ENCODE peak calls at places on chromosomes 2 and 18, in ten cellular contexts. X is CD8-positive, alpha-beta T cell; A is hepatocyte; Z is HL-60; H is adrenal gland; G is brain microvascular endothelial cell; M is MM.1S; S is K562; P is prostate gland; U is fibroblast of lung. K is an unnamed sample.

GRCh38 chr2:41735446-41735845 is 312.4 kb upstream of the PKDCC start:
- DNase-seq in X (no peak), A (no peak), Z (no peak), H (no peak), G (no peak), M (no peak), S (no peak), P (no peak), U (no peak), K (no peak)

GRCh38 chr2:179275280-179276013 is 10.8 kb upstream of the SESTD1 start:
- DNase-seq in X (no peak), A (peak), Z (no peak), H (no peak), G (no peak), M (no peak), S (no peak), P (no peak), U (peak), K (no peak)

GRCh38 chr2:43224131-43224570 is 2.3 kb downstream of the ZFP36L2 start:
- DNase-seq in X (peak), A (peak), Z (peak), H (peak), G (peak), M (peak), S (no peak), P (peak), U (peak), K (no peak)

GRCh38 chr2:151205601-151206000 is 56.1 kb downstream of the RBM43 start:
- DNase-seq in X (no peak), A (no peak), Z (no peak), H (no peak), G (no peak), M (no peak), S (no peak), P (no peak), U (no peak), K (no peak)

GRCh38 chr2:176009445-176009844 is 7.4 kb upstream of the LNPK start:
- DNase-seq in X (no peak), A (no peak), Z (no peak), H (no peak), G (no peak), M (no peak), S (no peak), P (no peak), U (no peak), K (no peak)

GRCh38 chr2:170375192-170375591 is 197.2 kb downstream of the MYO3B start:
- DNase-seq in X (no peak), A (no peak), Z (no peak), H (no peak), G (no peak), M (no peak), S (no peak), P (peak), U (no peak), K (peak)

GRCh38 chr2:205877501-205877900 is 195.2 kb downstream of the NRP2 start:
- DNase-seq in X (no peak), A (no peak), Z (no peak), H (no peak), G (no peak), M (no peak), S (no peak), P (no peak), U (no peak), K (no peak)

GRCh38 chr2:239467281-239467955 is 66.6 kb upstream of the HDAC4 start:
- DNase-seq in X (no peak), A (no peak), Z (no peak), H (no peak), G (no peak), M (no peak), S (no peak), P (no peak), U (no peak), K (no peak)

GRCh38 chr2:201969241-201969937 is 64.3 kb upstream of the FZD7 start:
- DNase-seq in X (no peak), A (no peak), Z (peak), H (no peak), G (no peak), M (no peak), S (no peak), P (no peak), U (no peak), K (no peak)

GRCh38 chr18:79677221-79677620 is 2.4 kb upstream of the CTDP1 start:
- DNase-seq in X (no peak), A (no peak), Z (no peak), H (no peak), G (no peak), M (no peak), S (no peak), P (no peak), U (no peak), K (no peak)

GRCh38 chr2:233349005-233349998 is 5.0 kb upstream of the DGKD start:
- DNase-seq in X (no peak), A (peak), Z (peak), H (peak), G (no peak), M (peak), S (no peak), P (no peak), U (peak), K (no peak)

GRCh38 chr2:182636694-182637093 is 79.4 kb upstream of the DNAJC10 start:
- DNase-seq in X (no peak), A (no peak), Z (no peak), H (no peak), G (no peak), M (no peak), S (no peak), P (no peak), U (no peak), K (no peak)

GRCh38 chr2:172085460-172086159 is at the start of gene DLX1:
- DNase-seq in X (no peak), A (no peak), Z (no peak), H (no peak), G (no peak), M (no peak), S (peak), P (no peak), U (no peak), K (no peak)

GRCh38 chr2:144749188-144749587 is 229.3 kb upstream of the ZEB2 start:
- DNase-seq in X (no peak), A (no peak), Z (no peak), H (no peak), G (no peak), M (no peak), S (no peak), P (no peak), U (no peak), K (no peak)

DNA sequence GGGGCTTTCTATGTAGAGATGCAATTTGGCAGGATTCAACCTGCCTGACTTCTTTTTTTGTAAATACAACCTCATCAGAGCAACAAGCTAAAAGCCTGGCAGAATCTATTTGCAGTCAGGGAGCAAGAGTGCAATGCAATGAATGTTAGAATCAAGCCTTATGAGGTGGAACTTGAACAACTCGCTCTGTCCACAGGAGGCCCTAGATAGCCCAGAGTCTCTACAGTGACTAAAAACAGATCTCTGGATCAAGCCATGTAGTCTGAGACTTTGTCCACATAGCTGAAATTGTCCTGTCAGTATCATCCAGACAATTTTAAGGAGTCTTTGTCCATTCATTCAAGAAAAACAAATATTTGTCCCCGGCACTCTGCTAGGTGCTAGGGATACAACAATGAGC is 32.1 kb upstream of the CDK5R2 start:
- DNase-seq in X (no peak), A (no peak), Z (no peak), H (no peak), G (no peak), M (no peak), S (no peak), P (no peak), U (no peak), K (no peak)
- TF ChIP-seq CTCF in X (no peak), A (no peak), Z (no peak), H (no peak), G (no peak), M (no peak), S (no peak), P (no peak), U (no peak), K (no peak)

DNA sequence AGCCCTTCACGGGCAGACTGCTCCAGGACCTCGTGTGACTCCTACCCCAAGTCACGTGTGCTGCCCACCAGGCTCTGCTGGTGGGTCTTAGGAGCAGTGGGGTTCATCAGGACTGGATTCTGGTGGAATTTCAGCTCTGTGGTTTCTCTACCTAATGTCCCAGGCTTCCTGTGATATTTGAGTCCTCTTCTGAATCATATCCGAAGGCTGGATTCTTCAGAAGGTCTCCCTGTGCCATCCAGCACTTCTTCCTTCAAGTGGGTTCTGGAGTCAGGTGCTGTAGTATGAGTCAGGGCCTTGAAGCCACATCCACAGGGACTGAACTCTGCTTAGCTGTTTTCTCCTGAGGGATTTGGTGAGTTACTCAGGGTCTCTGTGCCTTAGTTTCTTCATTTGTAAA is 850.2 kb upstream of the CELF4 start:
- DNase-seq in X (no peak), A (no peak), Z (no peak), H (no peak), G (no peak), M (no peak), S (no peak), P (no peak), U (no peak), K (no peak)
- H3K27ac ChIP-seq in X (no peak), A (no peak), Z (no peak), H (no peak), G (no peak), M (no peak), S (no peak), P (no peak), U (no peak), K (no peak)

DNA sequence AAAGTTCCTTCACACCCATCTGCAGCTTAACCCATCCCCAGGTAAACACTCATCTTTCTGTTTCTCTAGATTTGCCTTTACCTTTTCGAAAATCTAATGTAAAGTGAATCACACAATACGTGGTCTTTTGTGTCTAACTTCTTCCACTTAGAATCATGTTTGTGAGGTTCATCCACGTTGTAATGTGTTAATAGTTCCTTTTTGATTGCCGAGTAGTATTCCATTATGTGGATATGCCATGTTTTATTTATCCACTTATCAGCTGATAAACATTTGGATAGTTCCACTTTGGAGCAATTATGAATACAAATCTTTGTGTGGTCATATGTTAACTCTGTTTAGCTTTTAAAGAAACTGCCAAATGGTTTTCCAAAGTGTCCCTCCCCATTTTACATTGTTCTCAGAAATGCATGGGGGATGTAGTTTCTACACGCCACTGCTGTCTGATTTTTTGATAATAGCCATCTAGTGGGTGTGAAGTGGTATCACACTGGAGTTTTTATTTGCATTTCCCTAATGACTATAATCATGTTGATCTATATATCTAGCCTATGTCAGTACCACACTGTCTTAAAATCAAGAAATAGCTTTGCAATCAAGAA is 22.3 kb downstream of the PECR start:
- DNase-seq in X (no peak), A (no peak), Z (no peak), H (no peak), G (no peak), M (peak), S (peak), P (no peak), U (no peak), K (no peak)
- TF ChIP-seq CTCF in X (peak), A (no peak), Z (peak), H (no peak), G (peak), M (peak), S (no peak), P (no peak), U (no peak), K (no peak)

GRCh38 chr2:106990307-106990706 is 104.3 kb upstream of the ST6GAL2 start:
- DNase-seq in X (no peak), A (no peak), Z (no peak), H (no peak), G (peak), M (no peak), S (no peak), P (no peak), U (peak), K (no peak)

GRCh38 chr2:106991866-106992265 is 105.9 kb upstream of the ST6GAL2 start:
- DNase-seq in X (no peak), A (no peak), Z (no peak), H (no peak), G (no peak), M (no peak), S (no peak), P (no peak), U (no peak), K (no peak)

GRCh38 chr2:106997204-106997603 is 111.2 kb upstream of the ST6GAL2 start:
- DNase-seq in X (no peak), A (no peak), Z (no peak), H (no peak), G (no peak), M (no peak), S (no peak), P (no peak), U (no peak), K (no peak)

GRCh38 chr2:106996136-106996769 is 110.3 kb upstream of the ST6GAL2 start:
- DNase-seq in X (no peak), A (no peak), Z (no peak), H (no peak), G (no peak), M (no peak), S (no peak), P (no peak), U (no peak), K (no peak)

DNA sequence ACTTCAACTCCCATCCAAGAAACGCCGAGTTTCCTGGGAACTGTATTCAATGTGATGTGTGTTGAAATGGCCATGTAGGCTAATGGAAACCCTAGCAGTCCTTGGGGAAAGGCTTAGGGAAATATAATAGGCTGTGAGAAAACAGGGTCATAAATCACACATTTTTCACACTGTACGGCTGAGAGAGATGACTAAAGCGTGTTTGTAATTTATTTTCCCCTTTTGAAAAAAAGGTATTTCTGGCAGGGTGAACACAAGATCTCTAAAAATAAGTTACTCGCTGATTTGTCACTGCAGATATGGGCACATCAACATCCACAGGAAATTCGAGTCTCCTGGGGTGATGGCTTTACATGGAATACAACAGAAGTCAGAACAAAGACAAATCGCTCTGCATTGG is 109.6 kb upstream of the ST6GAL2 start:
- DNase-seq in X (no peak), A (no peak), Z (no peak), H (no peak), G (peak), M (no peak), S (no peak), P (no peak), U (peak), K (no peak)
- H3K27ac ChIP-seq in X (no peak), A (no peak), Z (no peak), H (no peak), G (no peak), M (no peak), S (no peak), P (no peak), U (no peak), K (no peak)

GRCh38 chr2:181240844-181241243 is 216.3 kb upstream of the ITGA4 start:
- DNase-seq in X (no peak), A (no peak), Z (no peak), H (no peak), G (no peak), M (no peak), S (no peak), P (no peak), U (no peak), K (no peak)

GRCh38 chr2:181235683-181236459 is 221.3 kb upstream of the ITGA4 start:
- DNase-seq in X (no peak), A (no peak), Z (no peak), H (no peak), G (no peak), M (peak), S (no peak), P (no peak), U (no peak), K (no peak)

GRCh38 chr2:181243319-181243718 is 213.9 kb upstream of the ITGA4 start:
- DNase-seq in X (no peak), A (no peak), Z (no peak), H (no peak), G (no peak), M (no peak), S (no peak), P (no peak), U (no peak), K (no peak)

GRCh38 chr2:181241366-181241765 is 215.8 kb upstream of the ITGA4 start:
- DNase-seq in X (no peak), A (no peak), Z (no peak), H (no peak), G (no peak), M (no peak), S (no peak), P (no peak), U (no peak), K (no peak)

DNA sequence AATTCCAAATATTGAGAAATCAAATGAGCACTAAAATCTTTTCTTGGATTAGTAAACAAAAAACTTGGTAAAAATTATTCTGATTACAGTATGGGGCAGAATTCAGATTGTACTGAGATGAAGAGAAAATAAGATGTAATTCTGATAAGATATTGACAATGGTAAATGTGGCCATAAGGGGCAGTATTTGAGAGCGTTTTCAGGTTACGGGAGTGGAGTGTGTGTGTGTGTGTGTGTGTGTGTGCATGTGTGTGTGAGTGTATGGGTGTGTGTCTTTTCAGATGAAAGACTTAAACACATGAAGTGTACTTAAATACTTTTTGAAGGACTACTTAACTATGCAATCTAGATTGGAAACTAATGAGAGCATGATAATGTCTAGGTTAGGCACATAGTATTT is 217.8 kb upstream of the ITGA4 start:
- DNase-seq in X (no peak), A (no peak), Z (no peak), H (no peak), G (no peak), M (no peak), S (no peak), P (no peak), U (peak), K (peak)
- TF ChIP-seq CTCF in X (no peak), A (peak), Z (no peak), H (no peak), G (peak), M (no peak), S (no peak), P (no peak), U (no peak), K (no peak)

DNA sequence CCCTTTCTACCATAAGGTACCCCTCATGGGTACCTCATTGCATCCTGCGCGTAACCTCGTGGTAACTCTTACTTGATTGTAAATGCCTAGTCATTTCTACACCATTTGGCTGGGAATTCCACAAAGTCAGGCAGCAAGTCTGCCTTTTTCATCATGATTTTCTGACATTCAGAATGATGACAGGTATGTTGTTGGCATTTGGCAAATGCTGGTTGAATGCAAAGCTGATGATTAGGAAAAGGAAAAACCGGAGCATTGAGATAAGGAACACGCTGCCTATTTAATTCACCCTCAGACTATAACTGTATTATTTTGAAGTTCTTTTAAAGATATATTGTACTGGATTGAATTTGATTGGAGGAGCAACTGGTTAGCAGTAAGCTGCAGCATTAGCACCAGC is 520.3 kb downstream of the LRP1B start:
- DNase-seq in X (no peak), A (no peak), Z (no peak), H (no peak), G (no peak), M (no peak), S (no peak), P (no peak), U (no peak), K (no peak)
- H3K27ac ChIP-seq in X (no peak), A (no peak), Z (no peak), H (no peak), G (no peak), M (no peak), S (no peak), P (no peak), U (no peak), K (no peak)

DNA sequence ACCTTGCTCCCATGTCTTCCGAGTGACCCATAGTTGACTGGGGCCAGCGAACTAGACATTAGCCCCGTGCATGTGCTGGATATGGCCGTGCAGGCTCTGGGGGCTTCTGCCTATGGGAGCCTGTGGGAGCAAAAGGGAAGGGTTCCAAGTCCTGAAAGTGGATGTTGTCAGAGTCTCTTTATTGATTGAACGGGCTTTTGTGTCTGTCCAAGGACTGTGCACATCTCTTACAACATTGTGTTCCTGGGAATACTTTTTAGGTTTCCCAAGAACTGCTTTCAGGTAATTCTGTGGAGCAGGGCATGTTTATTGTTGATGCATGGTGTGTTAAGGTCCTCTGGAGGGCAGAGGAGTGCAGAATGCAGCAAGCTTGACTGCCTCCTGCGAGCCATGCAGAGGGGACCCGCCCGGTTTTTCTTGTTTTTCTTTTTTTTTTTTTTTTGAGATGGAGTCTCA is 5.0 kb downstream of the RNF144A start:
- DNase-seq in X (no peak), A (peak), Z (no peak), H (no peak), G (no peak), M (no peak), S (no peak), P (no peak), U (no peak), K (peak)
- TF ChIP-seq CTCF in X (no peak), A (no peak), Z (no peak), H (no peak), G (peak), M (no peak), S (peak), P (peak), U (no peak), K (no peak)

K was measured in RWPE1.